ENCODE peak calls at places on chromosome 1, in nine cellular contexts. G is PC-9; Y is neural crest cell; M is BE2C; T is ascending aorta; E is CD8-positive, alpha-beta T cell; K is lower lobe of right lung; P is type B pancreatic cell; Q is astrocyte of the spinal cord. X is an unnamed sample.

GRCh38 chr1:27428316-27429028 is 36.0 kb downstream of the GPR3 start:
- DNase-seq in G (no peak), Y (no peak), M (peak), T (no peak), E (no peak), K (no peak), P (no peak), Q (no peak), X (no peak)

GRCh38 chr1:223708651-223709268 is 3.6 kb upstream of the CAPN2 start:
- DNase-seq in G (no peak), Y (no peak), M (no peak), T (no peak), E (no peak), K (no peak), P (no peak), Q (no peak), X (no peak)

GRCh38 chr1:235161685-235162327 is 756 bp upstream of the RBM34 start:
- DNase-seq in G (no peak), Y (no peak), M (no peak), T (no peak), E (no peak), K (no peak), P (no peak), Q (no peak), X (no peak)

GRCh38 chr1:21511579-21512522 is 2.6 kb downstream of the ALPL start:
- DNase-seq in G (no peak), Y (no peak), M (no peak), T (no peak), E (no peak), K (peak), P (no peak), Q (peak), X (no peak)

GRCh38 chr1:7454895-7455784 is 316.0 kb upstream of the VAMP3 start:
- DNase-seq in G (no peak), Y (no peak), M (no peak), T (no peak), E (no peak), K (no peak), P (no peak), Q (peak), X (no peak)

GRCh38 chr1:167054946-167055630 is 35.1 kb downstream of the GPA33 start:
- DNase-seq in G (no peak), Y (no peak), M (no peak), T (no peak), E (no peak), K (no peak), P (no peak), Q (no peak), X (no peak)

GRCh38 chr1:43414634-43415223 is 25.0 kb downstream of the SZT2 start:
- DNase-seq in G (peak), Y (peak), M (peak), T (no peak), E (peak), K (no peak), P (no peak), Q (peak), X (peak)

GRCh38 chr1:151574575-151575529 is 34.7 kb downstream of the TUFT1 start:
- DNase-seq in G (peak), Y (no peak), M (no peak), T (no peak), E (no peak), K (no peak), P (no peak), Q (peak), X (no peak)

GRCh38 chr1:162326559-162326958 is 50.1 kb downstream of the SPATA46 start:
- DNase-seq in G (no peak), Y (no peak), M (no peak), T (no peak), E (no peak), K (no peak), P (no peak), Q (no peak), X (no peak)

GRCh38 chr1:14071581-14071980 is 371.6 kb downstream of the PRDM2 start:
- DNase-seq in G (no peak), Y (no peak), M (no peak), T (no peak), E (no peak), K (no peak), P (no peak), Q (no peak), X (no peak)

GRCh38 chr1:198465201-198466144 is 75.0 kb downstream of the ATP6V1G3 start:
- DNase-seq in G (peak), Y (no peak), M (no peak), T (no peak), E (no peak), K (no peak), P (no peak), Q (peak), X (no peak)
- TF ChIP-seq CTCF in G (peak), Y (peak), M (peak), T (peak), E (peak), K (peak), P (peak), Q (peak), X (peak)

GRCh38 chr1:182869241-182869666 is 30.1 kb downstream of the DHX9 start:
- DNase-seq in G (no peak), Y (no peak), M (peak), T (no peak), E (peak), K (no peak), P (no peak), Q (no peak), X (no peak)
- TF ChIP-seq CTCF in G (no peak), Y (no peak), M (no peak), T (no peak), E (no peak), K (no peak), P (no peak), Q (no peak), X (no peak)

GRCh38 chr1:31787786-31788137 is 23.6 kb upstream of the ADGRB2 start:
- DNase-seq in G (no peak), Y (no peak), M (no peak), T (no peak), E (no peak), K (no peak), P (no peak), Q (no peak), X (no peak)
- TF ChIP-seq CTCF in G (no peak), Y (no peak), M (no peak), T (no peak), E (no peak), K (no peak), P (no peak), Q (no peak), X (no peak)

GRCh38 chr1:119316870-119317416 is 51.6 kb upstream of the HAO2 start:
- DNase-seq in G (no peak), Y (no peak), M (peak), T (no peak), E (no peak), K (no peak), P (no peak), Q (no peak), X (no peak)
- TF ChIP-seq CTCF in G (no peak), Y (no peak), M (peak), T (no peak), E (no peak), K (no peak), P (peak), Q (peak), X (peak)

GRCh38 chr1:112386786-112387346 is 9.1 kb upstream of the CTTNBP2NL start:
- DNase-seq in G (no peak), Y (no peak), M (peak), T (no peak), E (no peak), K (no peak), P (no peak), Q (no peak), X (no peak)

GRCh38 chr1:112386024-112386723 is 9.8 kb upstream of the CTTNBP2NL start:
- DNase-seq in G (no peak), Y (no peak), M (no peak), T (no peak), E (no peak), K (no peak), P (no peak), Q (no peak), X (no peak)

GRCh38 chr1:112387807-112388206 is 8.2 kb upstream of the CTTNBP2NL start:
- DNase-seq in G (no peak), Y (no peak), M (no peak), T (no peak), E (no peak), K (no peak), P (no peak), Q (no peak), X (no peak)

GRCh38 chr1:112389689-112390088 is 6.3 kb upstream of the CTTNBP2NL start:
- DNase-seq in G (no peak), Y (no peak), M (no peak), T (no peak), E (no peak), K (no peak), P (no peak), Q (no peak), X (no peak)

DNA sequence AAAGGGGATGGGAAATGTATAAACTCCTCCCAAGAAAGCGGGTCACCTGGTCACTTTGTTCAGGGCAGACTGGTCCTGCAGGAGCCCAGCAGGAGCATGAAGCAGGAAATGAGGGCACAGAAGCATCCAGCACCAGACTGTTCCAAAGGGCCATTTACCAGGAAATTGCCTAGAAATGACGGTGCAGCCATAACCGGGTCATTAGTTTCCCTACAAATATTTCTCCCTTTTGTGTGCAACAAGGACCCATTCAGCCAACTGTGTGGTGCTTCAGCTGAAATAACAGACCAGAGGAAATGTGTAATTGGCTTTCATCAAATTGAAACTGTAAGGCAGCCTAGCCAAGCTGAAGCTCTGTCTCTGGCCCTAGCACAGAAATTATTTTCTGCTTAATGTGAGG is 7.6 kb upstream of the CTTNBP2NL start:
- DNase-seq in G (peak), Y (no peak), M (no peak), T (no peak), E (no peak), K (no peak), P (no peak), Q (peak), X (no peak)
- TF ChIP-seq CTCF in G (no peak), Y (no peak), M (no peak), T (no peak), E (no peak), K (no peak), P (no peak), Q (no peak), X (no peak)

GRCh38 chr1:59150537-59151386 is 146.1 kb upstream of the FGGY start:
- DNase-seq in G (peak), Y (no peak), M (peak), T (peak), E (no peak), K (no peak), P (no peak), Q (peak), X (no peak)
- TF ChIP-seq CTCF in G (no peak), Y (no peak), M (no peak), T (no peak), E (no peak), K (no peak), P (no peak), Q (no peak), X (no peak)

GRCh38 chr1:225567789-225568188 is 85.1 kb downstream of the ENAH start:
- DNase-seq in G (no peak), Y (no peak), M (no peak), T (no peak), E (no peak), K (no peak), P (no peak), Q (no peak), X (no peak)

GRCh38 chr1:225573216-225573615 is 79.7 kb downstream of the ENAH start:
- DNase-seq in G (no peak), Y (no peak), M (no peak), T (no peak), E (no peak), K (no peak), P (no peak), Q (peak), X (no peak)

GRCh38 chr1:225577243-225577642 is 75.7 kb downstream of the ENAH start:
- DNase-seq in G (no peak), Y (no peak), M (no peak), T (no peak), E (no peak), K (no peak), P (no peak), Q (no peak), X (no peak)

GRCh38 chr1:225578247-225578646 is 74.7 kb downstream of the ENAH start:
- DNase-seq in G (no peak), Y (no peak), M (no peak), T (no peak), E (no peak), K (no peak), P (no peak), Q (no peak), X (no peak)

DNA sequence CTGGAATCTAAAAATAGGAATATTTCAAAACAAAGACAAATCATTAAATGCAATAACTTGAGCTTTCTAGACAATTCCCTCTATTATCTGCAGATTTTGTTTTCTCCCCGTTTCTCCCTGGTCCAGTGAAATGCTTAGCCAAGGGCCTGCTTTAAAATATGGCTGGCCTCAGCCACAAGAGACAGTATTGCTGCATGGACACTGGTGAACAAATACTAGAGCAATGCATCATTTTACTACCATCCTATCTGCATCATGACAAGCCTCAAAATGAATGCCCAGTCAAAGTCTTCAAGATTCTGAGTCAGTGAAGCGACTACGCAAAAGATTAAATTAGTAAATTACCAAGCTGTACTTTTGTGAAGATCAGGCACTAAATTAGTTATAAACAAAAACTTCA is 80.5 kb downstream of the ENAH start:
- DNase-seq in G (no peak), Y (no peak), M (no peak), T (no peak), E (no peak), K (no peak), P (no peak), Q (peak), X (no peak)
- TF ChIP-seq CTCF in G (no peak), Y (no peak), M (peak), T (no peak), E (no peak), K (no peak), P (no peak), Q (peak), X (no peak)

DNA sequence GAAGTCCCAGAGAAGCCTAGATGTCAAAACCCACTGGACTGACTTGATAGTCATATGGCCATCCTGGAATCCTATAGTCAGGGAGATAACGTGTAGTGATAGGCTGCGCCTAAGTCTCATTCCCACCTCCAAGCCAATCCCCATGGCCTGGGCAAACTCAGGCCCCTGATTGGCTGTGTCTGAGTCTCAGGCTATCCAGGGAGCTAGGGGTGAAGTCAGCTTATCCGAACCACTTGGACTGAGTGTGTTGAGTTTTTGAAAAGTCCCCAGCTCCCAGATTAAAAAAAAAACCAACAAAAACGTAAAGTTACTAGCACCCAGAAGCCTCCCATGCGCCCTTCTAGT is 51.6 kb downstream of the PIK3CD start:
- DNase-seq in G (no peak), Y (no peak), M (no peak), T (no peak), E (no peak), K (no peak), P (no peak), Q (no peak), X (no peak)
- TF ChIP-seq CTCF in G (no peak), Y (no peak), M (no peak), T (no peak), E (no peak), K (no peak), P (no peak), Q (no peak), X (no peak)

GRCh38 chr1:178052650-178053461 is 41.0 kb upstream of the RASAL2 start:
- DNase-seq in G (peak), Y (no peak), M (no peak), T (no peak), E (no peak), K (no peak), P (no peak), Q (peak), X (no peak)
- TF ChIP-seq CTCF in G (no peak), Y (no peak), M (no peak), T (no peak), E (no peak), K (no peak), P (no peak), Q (no peak), X (no peak)